ENCODE peak calls at places on chromosome 14, in seven cellular contexts. P is coronary artery, C is testis, X is A549, U is H9, N is esophagus squamous epithelium, I is adrenal gland. M is an unnamed sample.

GRCh38 chr14:61350427-61350826 is 29.0 kb downstream of the PRKCH start:
- DNase-seq in P (no peak), C (no peak), X (no peak), U (no peak), N (no peak), I (no peak), M (no peak)

GRCh38 chr14:77502109-77502782 is 3.6 kb upstream of the ISM2 start:
- DNase-seq in P (no peak), C (no peak), X (no peak), U (no peak), N (no peak), I (no peak), M (no peak)

GRCh38 chr14:28101992-28102391 is 664.6 kb upstream of the FOXG1 start:
- DNase-seq in P (no peak), C (no peak), X (no peak), U (no peak), N (no peak), I (no peak), M (no peak)

GRCh38 chr14:105818712-105819005 is 292.3 kb downstream of the TMEM121 start:
- DNase-seq in P (no peak), C (no peak), X (no peak), U (no peak), N (no peak), I (no peak), M (no peak)

GRCh38 chr14:100890451-100890850 is 13.1 kb downstream of the RTL1 start:
- DNase-seq in P (peak; percentile 56), C (peak; percentile 2), X (no peak), U (no peak), N (no peak), I (no peak), M (no peak)

GRCh38 chr14:95294834-95295599 is 24.7 kb downstream of the CLMN start:
- DNase-seq in P (no peak), C (no peak), X (no peak), U (no peak), N (no peak), I (no peak), M (no peak)

GRCh38 chr14:21915814-21916213 is 242.2 kb upstream of the OR4E1 start:
- DNase-seq in P (no peak), C (no peak), X (no peak), U (no peak), N (no peak), I (no peak), M (no peak)

GRCh38 chr14:60067911-60068310 is 23.8 kb upstream of the PCNX4 start:
- DNase-seq in P (no peak), C (no peak), X (no peak), U (no peak), N (no peak), I (no peak), M (no peak)

GRCh38 chr14:94115068-94115591 is 4.6 kb downstream of the IFI27 start:
- DNase-seq in P (peak; percentile 67), C (peak; percentile 39), X (no peak), U (no peak), N (no peak), I (peak; percentile 65), M (no peak)

GRCh38 chr14:41446008-41446407 is 160.7 kb upstream of the LRFN5 start:
- DNase-seq in P (no peak), C (no peak), X (no peak), U (no peak), N (no peak), I (no peak), M (no peak)

GRCh38 chr14:65100905-65101541 is 1.3 kb downstream of the MAX start:
- DNase-seq in P (no peak), C (no peak), X (no peak), U (no peak), N (no peak), I (no peak), M (no peak)

GRCh38 chr14:91375748-91376452 is 41.7 kb downstream of the CCDC88C start:
- DNase-seq in P (no peak), C (no peak), X (no peak), U (no peak), N (no peak), I (no peak), M (no peak)

GRCh38 chr14:53510281-53510912 is 357.3 kb upstream of the DDHD1 start:
- DNase-seq in P (no peak), C (no peak), X (no peak), U (no peak), N (no peak), I (no peak), M (no peak)

GRCh38 chr14:105294142-105294597 is 6.6 kb downstream of the BRF1 start:
- DNase-seq in P (no peak), C (no peak), X (no peak), U (no peak), N (no peak), I (peak; percentile 71), M (peak; percentile 74)

GRCh38 chr14:98208074-98208675 is 1063.8 kb downstream of the BCL11B start:
- DNase-seq in P (no peak), C (no peak), X (no peak), U (no peak), N (no peak), I (no peak), M (no peak)

GRCh38 chr14:30034049-30034635 is 106.5 kb upstream of the PRKD1 start:
- DNase-seq in P (no peak), C (no peak), X (no peak), U (peak; percentile 39), N (no peak), I (no peak), M (no peak)

GRCh38 chr14:95500201-95500681 is 16.2 kb downstream of the SYNE3 start:
- DNase-seq in P (no peak), C (peak; percentile 69), X (no peak), U (no peak), N (no peak), I (no peak), M (no peak)

GRCh38 chr14:25841226-25841625 is 756.6 kb downstream of the NOVA1 start:
- DNase-seq in P (no peak), C (no peak), X (no peak), U (no peak), N (no peak), I (no peak), M (no peak)

GRCh38 chr14:22803575-22803974 is 11.7 kb downstream of the SLC7A7 start:
- DNase-seq in P (no peak), C (no peak), X (no peak), U (no peak), N (no peak), I (no peak), M (no peak)

GRCh38 chr14:101636081-101636560 is 74.8 kb downstream of the DIO3 start:
- DNase-seq in P (no peak), C (no peak), X (no peak), U (no peak), N (no peak), I (no peak), M (no peak)

GRCh38 chr14:89013698-89014569 is 189.5 kb downstream of the TTC8 start:
- DNase-seq in P (no peak), C (no peak), X (no peak), U (no peak), N (no peak), I (no peak), M (no peak)

GRCh38 chr14:89013098-89013504 is 188.7 kb downstream of the TTC8 start:
- DNase-seq in P (no peak), C (peak; percentile 86), X (peak; percentile 60), U (peak; percentile 73), N (no peak), I (no peak), M (no peak)

GRCh38 chr14:89014570-89014847 is 190.1 kb downstream of the TTC8 start:
- DNase-seq in P (no peak), C (no peak), X (no peak), U (no peak), N (no peak), I (no peak), M (no peak)

GRCh38 chr14:89015016-89015415 is 190.6 kb downstream of the TTC8 start:
- DNase-seq in P (no peak), C (no peak), X (no peak), U (no peak), N (no peak), I (no peak), M (no peak)

DNA sequence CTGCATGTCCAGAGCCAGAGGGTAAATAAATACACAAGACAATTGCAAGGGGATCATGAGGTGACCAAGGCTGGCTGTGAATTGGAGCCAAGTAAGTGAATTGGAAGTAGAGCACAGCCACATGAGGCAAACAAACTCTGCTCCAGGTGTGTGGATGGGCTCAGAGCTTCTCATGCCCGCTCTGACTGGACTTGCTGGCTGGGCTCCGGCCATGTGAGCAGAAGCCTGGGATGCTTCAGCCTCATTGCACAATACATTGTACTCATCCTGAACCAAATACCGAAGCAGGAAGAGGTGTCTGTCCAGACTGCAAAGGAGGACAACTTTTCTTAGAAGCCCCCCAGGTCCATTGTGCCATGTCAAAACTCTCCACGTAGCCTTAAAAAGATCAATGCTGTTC is 193.0 kb downstream of the TTC8 start:
- DNase-seq in P (no peak), C (no peak), X (no peak), U (no peak), N (no peak), I (no peak), M (no peak)
- H3K27ac ChIP-seq in P (no peak overlapping the region), C (no peak overlapping the region), X (no peak overlapping the region), U (no peak overlapping the region), N (no peak overlapping the region), I (no peak overlapping the region), M (no peak overlapping the region)

DNA sequence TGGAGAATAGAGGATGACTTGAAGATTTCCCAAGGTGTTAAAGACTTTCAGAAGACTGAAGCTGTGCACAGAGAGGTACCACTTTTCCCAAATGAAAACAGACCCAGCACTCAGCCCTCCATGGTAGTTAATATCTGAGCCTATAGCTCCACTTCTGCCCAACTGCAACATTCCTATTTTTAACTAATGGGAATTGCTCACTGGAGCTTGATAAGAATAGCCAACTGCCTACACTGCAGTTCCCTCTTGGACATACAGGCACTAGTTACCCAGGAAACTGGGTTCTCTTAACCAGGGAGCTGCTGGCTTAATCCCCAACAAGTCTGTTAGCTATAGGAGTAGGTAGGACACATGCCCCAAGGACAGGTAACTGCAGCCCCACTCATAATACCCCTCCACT is 76.9 kb upstream of the ACTN1 start:
- DNase-seq in P (no peak), C (no peak), X (no peak), U (no peak), N (no peak), I (no peak), M (no peak)
- TF ChIP-seq CTCF in P (no peak), C (no peak), X (no peak), U (no peak), N (no peak), I (no peak), M (no peak)

DNA sequence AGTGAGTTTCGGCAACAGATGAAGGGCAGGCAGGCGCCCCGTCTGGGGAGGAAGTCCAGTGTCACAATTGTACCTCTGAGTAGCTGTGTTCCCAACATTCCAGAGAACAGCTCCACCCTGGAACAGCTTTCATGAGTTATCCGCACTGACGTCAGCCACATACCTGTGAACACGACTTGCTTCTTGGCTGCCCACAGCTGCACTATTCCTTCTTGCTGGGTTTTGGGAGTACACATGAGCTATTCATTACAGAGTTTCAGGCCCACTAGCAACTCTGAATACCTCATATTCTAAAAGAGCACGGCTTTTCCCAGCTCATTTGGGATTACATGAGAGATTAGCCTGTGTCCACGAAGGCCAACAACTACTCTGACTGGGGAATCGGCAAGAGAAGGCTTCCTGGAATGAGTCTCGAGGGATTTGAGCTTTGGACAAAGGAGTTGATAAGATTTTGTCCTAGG is 26.3 kb downstream of the MAPK1IP1L start:
- DNase-seq in P (no peak), C (peak; percentile 13), X (no peak), U (no peak), N (no peak), I (no peak), M (no peak)
- H3K27ac ChIP-seq in P (no peak overlapping the region), C (no peak overlapping the region), X (no peak overlapping the region), U (no peak overlapping the region), N (peak overlapping the region; percentile 72), I (no peak overlapping the region), M (no peak overlapping the region)

GRCh38 chr14:99807413-99808132 is 14.4 kb downstream of the EML1 start:
- DNase-seq in P (peak; percentile 50), C (no peak), X (peak; percentile 50), U (peak; percentile 52), N (no peak), I (no peak), M (no peak)
- TF ChIP-seq CTCF in P (no peak), C (no peak), X (no peak), U (peak; percentile 46), N (no peak), I (no peak), M (no peak)

M was measured in heart right ventricle.